ENCODE peak calls at places on chromosomes 12 and 14, in six cellular contexts. P is K562, L is H1, G is HCT116, Z is GM12878, Y is HepG2. T is an unnamed sample.

GRCh38 chr12:97063292-97063935 is 156.4 kb downstream of the NEDD1 start:
- DNase-seq in Y (no peak), P (no peak), Z (no peak), G (no peak), L (no peak), T (no peak)

GRCh38 chr14:47917344-47917954 is 242.0 kb upstream of the MDGA2 start:
- DNase-seq in P (peak), Z (no peak), Y (peak), L (peak), G (peak), T (peak)

GRCh38 chr12:44839785-44840184 is 36.3 kb downstream of the NELL2 start:
- DNase-seq in G (no peak), L (no peak), Z (no peak), Y (no peak), P (no peak), T (no peak)

GRCh38 chr14:61262082-61262481 is 19.1 kb downstream of the TMEM30B start:
- DNase-seq in G (no peak), P (no peak), Y (no peak), L (no peak), Z (no peak), T (no peak)

GRCh38 chr12:72540811-72541210 is 268.6 kb downstream of the TRHDE start:
- DNase-seq in Y (no peak), P (no peak), L (no peak), G (no peak), Z (no peak), T (no peak)

GRCh38 chr14:97187916-97188315 is 390.7 kb downstream of the VRK1 start:
- DNase-seq in G (no peak), Z (no peak), Y (no peak), P (no peak), L (no peak), T (no peak)

GRCh38 chr12:109764776-109765492 is 51.3 kb downstream of the FAM222A start:
- DNase-seq in Y (no peak), P (no peak), L (no peak), Z (no peak), G (no peak), T (no peak)

GRCh38 chr14:93924592-93925355 is 2.4 kb upstream of the FAM181A start:
- DNase-seq in P (no peak), L (no peak), Y (no peak), Z (no peak), G (no peak), T (no peak)

GRCh38 chr14:103549361-103550311 is 12.8 kb downstream of the BAG5 start:
- DNase-seq in G (no peak), P (no peak), Z (no peak), L (no peak), Y (peak), T (no peak)

GRCh38 chr12:30691122-30691879 is 4.4 kb downstream of the IPO8 start:
- DNase-seq in G (no peak), Z (no peak), Y (peak), L (no peak), P (no peak), T (no peak)

GRCh38 chr14:102930753-102931579 is 8.5 kb downstream of the AMN start:
- DNase-seq in P (no peak), L (no peak), Y (no peak), G (peak), Z (no peak), T (no peak)

GRCh38 chr12:120719496-120720233 is 6.0 kb upstream of the ACADS start:
- DNase-seq in P (no peak), G (no peak), Y (no peak), Z (no peak), L (no peak), T (no peak)

GRCh38 chr12:100706029-100706428 is 88.5 kb upstream of the ANO4 start:
- DNase-seq in L (no peak), Z (no peak), P (no peak), G (peak), Y (no peak), T (no peak)

GRCh38 chr12:25424186-25424854 is 128.8 kb downstream of the LMNTD1 start:
- DNase-seq in Z (no peak), P (no peak), L (no peak), Y (no peak), G (no peak), T (no peak)

GRCh38 chr12:25960176-25960575 is 1.7 kb downstream of the RASSF8 start:
- DNase-seq in P (no peak), G (no peak), Z (no peak), L (no peak), Y (no peak), T (no peak)

GRCh38 chr14:92600318-92601053 is 86.9 kb downstream of the RIN3 start:
- DNase-seq in P (no peak), Y (no peak), G (no peak), Z (no peak), L (no peak), T (no peak)

GRCh38 chr14:92105845-92106094 is 612 bp downstream of the ATXN3 start:
- DNase-seq in P (no peak), G (no peak), Y (peak), Z (no peak), L (no peak), T (no peak)

GRCh38 chr12:124175731-124176130 is 119.2 kb upstream of the RFLNA start:
- DNase-seq in Y (no peak), G (no peak), P (no peak), L (no peak), Z (no peak), T (no peak)

GRCh38 chr12:94326727-94327126 is 132.9 kb downstream of the CEP83 start:
- DNase-seq in P (no peak), Z (no peak), L (no peak), Y (no peak), G (no peak), T (no peak)

GRCh38 chr14:91215381-91215780 is 29.1 kb downstream of the GPR68 start:
- DNase-seq in P (no peak), L (no peak), Z (no peak), G (no peak), Y (no peak), T (no peak)

GRCh38 chr14:70955543-70956480 is 48.6 kb downstream of the PCNX1 start:
- DNase-seq in Y (peak), L (no peak), P (no peak), G (no peak), Z (no peak), T (no peak)

GRCh38 chr14:45066667-45067066 is 17.2 kb upstream of the PRPF39 start:
- DNase-seq in P (no peak), Z (no peak), G (no peak), Y (no peak), L (no peak), T (no peak)

GRCh38 chr14:67859169-67859749 is 39.7 kb downstream of the RAD51B start:
- DNase-seq in G (no peak), Z (no peak), P (no peak), Y (no peak), L (no peak), T (no peak)

GRCh38 chr12:108798551-108799221 is 58.7 kb downstream of the SSH1 start:
- DNase-seq in Y (no peak), P (no peak), L (no peak), G (no peak), Z (no peak), T (no peak)

GRCh38 chr14:76768201-76768656 is 7.0 kb downstream of the VASH1 start:
- DNase-seq in Y (no peak), L (no peak), G (no peak), Z (peak), P (peak), T (no peak)

GRCh38 chr12:127401536-127401935 is 865.4 kb upstream of the TMEM132C start:
- DNase-seq in G (no peak), Z (no peak), L (no peak), P (no peak), Y (no peak), T (no peak)

GRCh38 chr14:85437143-85437542 is 92.8 kb upstream of the FLRT2 start:
- DNase-seq in Y (peak), Z (no peak), L (no peak), G (no peak), P (no peak), T (no peak)

DNA sequence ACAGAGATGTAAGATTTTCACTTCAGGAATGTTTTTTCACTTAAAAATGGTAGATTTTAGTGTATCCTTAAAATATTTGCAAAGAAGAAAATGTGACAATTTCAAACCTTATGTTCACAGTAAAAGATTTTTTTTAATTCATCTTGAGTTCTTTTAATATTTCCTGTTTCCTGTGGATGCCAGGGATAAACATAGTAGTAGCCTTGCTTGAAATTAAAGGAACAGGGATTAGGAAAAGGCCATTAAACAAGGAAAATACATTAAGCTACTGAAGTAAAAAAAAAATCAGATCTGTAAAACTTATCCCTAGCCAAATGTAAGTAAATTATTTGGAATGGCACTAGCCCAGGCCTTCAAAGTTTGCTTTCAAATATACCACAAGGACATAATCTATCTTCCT is 138.1 kb upstream of the AEBP2 start:
- DNase-seq in L (no peak), P (no peak), G (no peak), Z (no peak), Y (no peak), T (no peak)
- TF ChIP-seq YY1 in L (no peak), P (no peak), G (no peak), Z (no peak), Y (no peak), T (no peak)

DNA sequence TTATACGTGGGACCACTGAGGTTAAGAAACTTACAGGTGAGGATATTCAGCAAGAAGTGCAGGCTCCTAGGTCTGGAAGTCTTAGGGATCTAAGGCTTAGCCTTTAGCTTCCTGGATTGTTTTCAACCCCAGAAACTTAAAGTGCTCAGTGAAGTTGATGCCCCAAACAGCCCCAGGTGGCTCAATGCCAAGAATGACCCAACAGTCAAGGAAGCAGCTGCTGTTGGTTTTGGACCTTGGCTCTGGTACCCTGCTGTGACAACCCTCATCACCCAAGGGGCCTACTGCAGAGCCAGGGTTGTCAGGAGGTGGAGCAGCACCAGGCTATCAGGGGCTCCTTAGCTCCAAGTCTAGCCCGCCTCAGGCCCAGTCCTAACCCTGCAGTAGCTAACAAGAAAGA is 36.8 kb downstream of the VDR start:
- DNase-seq in Z (no peak), G (no peak), P (no peak), L (no peak), Y (no peak), T (no peak)
- TF ChIP-seq YY1 in Z (no peak), G (no peak), P (no peak), L (no peak), Y (no peak), T (no peak)

DNA sequence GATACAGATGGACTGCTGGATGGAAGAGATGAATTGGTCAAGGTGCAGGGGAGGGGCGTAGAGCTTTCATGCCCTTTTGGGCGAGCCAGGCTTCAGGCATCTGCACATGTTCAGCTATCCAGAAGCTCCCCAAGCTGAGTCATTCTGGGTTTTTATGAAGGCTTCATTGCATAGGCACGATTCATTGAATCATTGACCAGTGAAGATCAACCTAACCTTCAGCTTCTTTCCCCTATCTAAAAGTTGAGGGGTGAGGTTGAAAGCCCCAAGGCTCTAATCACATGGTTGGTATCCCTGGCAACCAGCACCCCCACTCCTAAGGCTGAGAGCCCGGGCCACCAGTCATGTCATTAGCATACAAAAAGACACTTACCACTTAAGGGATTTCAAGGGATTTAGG is 36.3 kb downstream of the RPS29 start:
- DNase-seq in G (no peak), Y (no peak), Z (no peak), P (no peak), L (peak), T (peak)
- TF ChIP-seq YY1 in G (no peak), Y (no peak), Z (no peak), P (no peak), L (no peak), T (no peak)

GRCh38 chr12:115820661-115821060 is 456.8 kb downstream of the MED13L start:
- DNase-seq in G (no peak), Y (no peak), Z (no peak), P (no peak), L (no peak), T (peak)
- TF ChIP-seq YY1 in G (no peak), Y (no peak), Z (no peak), P (no peak), L (no peak), T (no peak)

GRCh38 chr14:55600784-55601561 is 21.0 kb downstream of the KTN1 start:
- DNase-seq in G (no peak), P (no peak), Y (no peak), L (no peak), Z (no peak), T (no peak)

GRCh38 chr14:55603401-55603953 is 23.5 kb downstream of the KTN1 start:
- DNase-seq in L (no peak), G (no peak), Z (no peak), P (no peak), Y (no peak), T (no peak)

GRCh38 chr14:55604467-55604866 is 24.5 kb downstream of the KTN1 start:
- DNase-seq in Z (no peak), L (no peak), Y (no peak), G (no peak), P (no peak), T (no peak)

GRCh38 chr14:55604900-55605418 is 25.0 kb downstream of the KTN1 start:
- DNase-seq in L (no peak), Y (no peak), Z (no peak), P (no peak), G (no peak), T (no peak)

GRCh38 chr14:55599250-55599879 is 19.4 kb downstream of the KTN1 start:
- DNase-seq in L (no peak), P (no peak), Y (peak), G (peak), Z (no peak), T (no peak)
- TF ChIP-seq YY1 in L (no peak), P (no peak), Y (peak), G (peak), Z (no peak), T (no peak)

T was measured in NT2/D1.